ENCODE peak calls at places on chromosomes 7 and 10, in ten cellular contexts. One of them, this sample, is unnamed. For H3K4me1, the result is how much of the 10 kb centered on the place peaks cover.

GRCh38 chr10:62907470-62908212 is 91.5 kb upstream of the EGR2 start:
- DNase-seq in HCT116: no peak
- DNase-seq in ovary: no peak
- DNase-seq in transverse colon: no peak
- DNase-seq in IMR-90: no peak
- DNase-seq in adrenal gland: no peak
- DNase-seq in A549: no peak
- DNase-seq in testis: no peak
- DNase-seq in esophagus muscularis mucosa: no peak
- DNase-seq in heart left ventricle: no peak
- DNase-seq in this sample: no peak

GRCh38 chr10:124384142-124384541 is 34.6 kb downstream of the OAT start:
- DNase-seq in HCT116: no peak
- DNase-seq in ovary: no peak
- DNase-seq in transverse colon: no peak
- DNase-seq in IMR-90: no peak
- DNase-seq in adrenal gland: no peak
- DNase-seq in A549: no peak
- DNase-seq in testis: no peak
- DNase-seq in esophagus muscularis mucosa: no peak
- DNase-seq in heart left ventricle: no peak
- DNase-seq in this sample: no peak

GRCh38 chr10:103822052-103822716 is 33.2 kb downstream of the SH3PXD2A start:
- DNase-seq in HCT116: no peak
- DNase-seq in ovary: no peak
- DNase-seq in transverse colon: no peak
- DNase-seq in IMR-90: no peak
- DNase-seq in adrenal gland: no peak
- DNase-seq in A549: no peak
- DNase-seq in testis: no peak
- DNase-seq in esophagus muscularis mucosa: no peak
- DNase-seq in heart left ventricle: no peak
- DNase-seq in this sample: no peak

GRCh38 chr7:77393261-77393660 is 22.9 kb downstream of the GSAP start:
- DNase-seq in HCT116: peak
- DNase-seq in ovary: no peak
- DNase-seq in transverse colon: no peak
- DNase-seq in IMR-90: peak
- DNase-seq in adrenal gland: no peak
- DNase-seq in A549: no peak
- DNase-seq in testis: no peak
- DNase-seq in esophagus muscularis mucosa: no peak
- DNase-seq in heart left ventricle: no peak
- DNase-seq in this sample: no peak

GRCh38 chr7:105473163-105473562 is 48.9 kb downstream of the PUS7 start:
- DNase-seq in HCT116: no peak
- DNase-seq in ovary: no peak
- DNase-seq in transverse colon: no peak
- DNase-seq in IMR-90: peak
- DNase-seq in adrenal gland: peak
- DNase-seq in A549: no peak
- DNase-seq in testis: peak
- DNase-seq in esophagus muscularis mucosa: no peak
- DNase-seq in heart left ventricle: no peak
- DNase-seq in this sample: no peak

GRCh38 chr10:52758406-52758805 is 14.2 kb downstream of the MBL2 start:
- DNase-seq in HCT116: no peak
- DNase-seq in ovary: no peak
- DNase-seq in transverse colon: no peak
- DNase-seq in IMR-90: no peak
- DNase-seq in adrenal gland: no peak
- DNase-seq in A549: no peak
- DNase-seq in testis: no peak
- DNase-seq in esophagus muscularis mucosa: peak
- DNase-seq in heart left ventricle: no peak
- DNase-seq in this sample: no peak

GRCh38 chr10:106111241-106111640 is 1053.3 kb downstream of the SORCS1 start:
- DNase-seq in HCT116: no peak
- DNase-seq in ovary: no peak
- DNase-seq in transverse colon: no peak
- DNase-seq in IMR-90: peak
- DNase-seq in adrenal gland: no peak
- DNase-seq in A549: no peak
- DNase-seq in testis: no peak
- DNase-seq in esophagus muscularis mucosa: no peak
- DNase-seq in heart left ventricle: no peak
- DNase-seq in this sample: no peak

GRCh38 chr10:89470628-89471027 is 56.3 kb downstream of the IFIT5 start:
- DNase-seq in HCT116: no peak
- DNase-seq in ovary: no peak
- DNase-seq in transverse colon: no peak
- DNase-seq in IMR-90: peak
- DNase-seq in adrenal gland: no peak
- DNase-seq in A549: no peak
- DNase-seq in testis: no peak
- DNase-seq in esophagus muscularis mucosa: no peak
- DNase-seq in heart left ventricle: no peak
- DNase-seq in this sample: no peak

GRCh38 chr7:33623267-33623666 is 282.1 kb upstream of the BMPER start:
- DNase-seq in HCT116: no peak
- DNase-seq in ovary: no peak
- DNase-seq in transverse colon: no peak
- DNase-seq in IMR-90: peak
- DNase-seq in adrenal gland: no peak
- DNase-seq in A549: no peak
- DNase-seq in testis: no peak
- DNase-seq in esophagus muscularis mucosa: no peak
- DNase-seq in heart left ventricle: no peak
- DNase-seq in this sample: no peak

GRCh38 chr7:117995850-117996650 is 122.8 kb upstream of the CTTNBP2 start:
- DNase-seq in HCT116: no peak
- DNase-seq in ovary: no peak
- DNase-seq in transverse colon: no peak
- DNase-seq in IMR-90: peak
- DNase-seq in adrenal gland: no peak
- DNase-seq in A549: no peak
- DNase-seq in testis: no peak
- DNase-seq in esophagus muscularis mucosa: no peak
- DNase-seq in heart left ventricle: no peak
- DNase-seq in this sample: no peak

GRCh38 chr7:110786576-110786975 is 304.4 kb upstream of the LRRN3 start:
- DNase-seq in HCT116: no peak
- DNase-seq in ovary: no peak
- DNase-seq in transverse colon: no peak
- DNase-seq in IMR-90: no peak
- DNase-seq in adrenal gland: no peak
- DNase-seq in A549: no peak
- DNase-seq in testis: no peak
- DNase-seq in esophagus muscularis mucosa: no peak
- DNase-seq in heart left ventricle: no peak
- DNase-seq in this sample: no peak

GRCh38 chr10:5551531-5552375 is 27.0 kb downstream of the CALML3 start:
- DNase-seq in HCT116: no peak
- DNase-seq in ovary: peak
- DNase-seq in transverse colon: peak
- DNase-seq in IMR-90: peak
- DNase-seq in adrenal gland: no peak
- DNase-seq in A549: no peak
- DNase-seq in testis: no peak
- DNase-seq in esophagus muscularis mucosa: no peak
- DNase-seq in heart left ventricle: no peak
- DNase-seq in this sample: peak

GRCh38 chr10:125502276-125502675 is 180.7 kb downstream of the TEX36 start:
- DNase-seq in HCT116: no peak
- DNase-seq in ovary: no peak
- DNase-seq in transverse colon: no peak
- DNase-seq in IMR-90: no peak
- DNase-seq in adrenal gland: no peak
- DNase-seq in A549: no peak
- DNase-seq in testis: no peak
- DNase-seq in esophagus muscularis mucosa: no peak
- DNase-seq in heart left ventricle: no peak
- DNase-seq in this sample: no peak

GRCh38 chr10:93342346-93342745 is 139.8 kb downstream of the MYOF start:
- DNase-seq in HCT116: no peak
- DNase-seq in ovary: no peak
- DNase-seq in transverse colon: no peak
- DNase-seq in IMR-90: peak
- DNase-seq in adrenal gland: no peak
- DNase-seq in A549: no peak
- DNase-seq in testis: no peak
- DNase-seq in esophagus muscularis mucosa: no peak
- DNase-seq in heart left ventricle: no peak
- DNase-seq in this sample: no peak

GRCh38 chr10:93346712-93347111 is 135.4 kb downstream of the MYOF start:
- DNase-seq in HCT116: no peak
- DNase-seq in ovary: no peak
- DNase-seq in transverse colon: no peak
- DNase-seq in IMR-90: peak
- DNase-seq in adrenal gland: no peak
- DNase-seq in A549: no peak
- DNase-seq in testis: no peak
- DNase-seq in esophagus muscularis mucosa: no peak
- DNase-seq in heart left ventricle: no peak
- DNase-seq in this sample: no peak

DNA sequence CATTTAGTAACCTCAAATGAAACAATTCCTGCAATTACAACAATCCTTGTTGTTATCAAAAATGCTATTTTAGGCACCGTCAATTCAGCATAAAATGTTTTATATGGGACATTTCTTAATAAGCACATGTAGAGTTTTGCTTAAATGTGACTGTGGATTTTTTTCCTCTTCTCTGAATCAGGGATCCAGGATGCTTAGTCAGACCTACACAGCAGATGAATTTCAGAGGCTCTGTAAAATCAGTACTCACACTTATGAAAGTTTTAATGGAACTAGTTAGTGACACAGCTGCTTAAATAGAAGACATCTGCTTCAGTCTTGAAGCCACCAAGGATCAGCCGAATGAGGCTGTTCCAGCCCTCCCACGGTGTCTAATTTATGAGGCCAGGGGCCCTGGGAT is 136.1 kb downstream of the MYOF start:
- DNase-seq in HCT116: no peak
- DNase-seq in ovary: no peak
- DNase-seq in transverse colon: no peak
- DNase-seq in IMR-90: peak
- DNase-seq in adrenal gland: no peak
- DNase-seq in A549: no peak
- DNase-seq in testis: no peak
- DNase-seq in esophagus muscularis mucosa: no peak
- DNase-seq in heart left ventricle: no peak
- DNase-seq in this sample: no peak
- TF ChIP-seq POLR2A in HCT116: no peak
- TF ChIP-seq POLR2A in ovary: no peak
- TF ChIP-seq POLR2A in transverse colon: no peak
- TF ChIP-seq POLR2A in IMR-90: no peak
- TF ChIP-seq POLR2A in adrenal gland: no peak
- TF ChIP-seq POLR2A in A549: no peak
- TF ChIP-seq POLR2A in testis: no peak
- TF ChIP-seq POLR2A in esophagus muscularis mucosa: no peak
- TF ChIP-seq POLR2A in heart left ventricle: no peak
- TF ChIP-seq POLR2A in this sample: no peak

GRCh38 chr7:44268671-44269070 is 56.7 kb downstream of the CAMK2B start:
- DNase-seq in HCT116: no peak
- DNase-seq in ovary: no peak
- DNase-seq in transverse colon: no peak
- DNase-seq in IMR-90: no peak
- DNase-seq in adrenal gland: no peak
- DNase-seq in A549: no peak
- DNase-seq in testis: no peak
- DNase-seq in esophagus muscularis mucosa: no peak
- DNase-seq in heart left ventricle: no peak
- DNase-seq in this sample: no peak
- H3K4me1 ChIP-seq in HCT116: under half
- H3K4me1 ChIP-seq in ovary: under half
- H3K4me1 ChIP-seq in transverse colon: under half
- H3K4me1 ChIP-seq in IMR-90: under half
- H3K4me1 ChIP-seq in adrenal gland: under half
- H3K4me1 ChIP-seq in A549: under half
- H3K4me1 ChIP-seq in testis: under half
- H3K4me1 ChIP-seq in esophagus muscularis mucosa: under half
- H3K4me1 ChIP-seq in heart left ventricle: under half
- H3K4me1 ChIP-seq in this sample: under half

GRCh38 chr7:55499591-55499990 is 72.7 kb downstream of the VOPP1 start:
- DNase-seq in HCT116: no peak
- DNase-seq in ovary: no peak
- DNase-seq in transverse colon: no peak
- DNase-seq in IMR-90: no peak
- DNase-seq in adrenal gland: no peak
- DNase-seq in A549: no peak
- DNase-seq in testis: no peak
- DNase-seq in esophagus muscularis mucosa: no peak
- DNase-seq in heart left ventricle: no peak
- DNase-seq in this sample: no peak
- TF ChIP-seq POLR2A in HCT116: no peak
- TF ChIP-seq POLR2A in ovary: no peak
- TF ChIP-seq POLR2A in transverse colon: no peak
- TF ChIP-seq POLR2A in IMR-90: no peak
- TF ChIP-seq POLR2A in adrenal gland: no peak
- TF ChIP-seq POLR2A in A549: no peak
- TF ChIP-seq POLR2A in testis: no peak
- TF ChIP-seq POLR2A in esophagus muscularis mucosa: no peak
- TF ChIP-seq POLR2A in heart left ventricle: no peak
- TF ChIP-seq POLR2A in this sample: no peak

GRCh38 chr7:42156957-42157721 is 79.9 kb downstream of the GLI3 start:
- DNase-seq in HCT116: no peak
- DNase-seq in ovary: no peak
- DNase-seq in transverse colon: no peak
- DNase-seq in IMR-90: no peak
- DNase-seq in adrenal gland: no peak
- DNase-seq in A549: no peak
- DNase-seq in testis: no peak
- DNase-seq in esophagus muscularis mucosa: no peak
- DNase-seq in heart left ventricle: no peak
- DNase-seq in this sample: no peak

GRCh38 chr7:42156541-42156865 is 80.5 kb downstream of the GLI3 start:
- DNase-seq in HCT116: no peak
- DNase-seq in ovary: no peak
- DNase-seq in transverse colon: no peak
- DNase-seq in IMR-90: no peak
- DNase-seq in adrenal gland: no peak
- DNase-seq in A549: no peak
- DNase-seq in testis: no peak
- DNase-seq in esophagus muscularis mucosa: no peak
- DNase-seq in heart left ventricle: no peak
- DNase-seq in this sample: no peak

GRCh38 chr7:42155836-42156540 is 81.0 kb downstream of the GLI3 start:
- DNase-seq in HCT116: no peak
- DNase-seq in ovary: no peak
- DNase-seq in transverse colon: no peak
- DNase-seq in IMR-90: peak
- DNase-seq in adrenal gland: no peak
- DNase-seq in A549: no peak
- DNase-seq in testis: no peak
- DNase-seq in esophagus muscularis mucosa: no peak
- DNase-seq in heart left ventricle: no peak
- DNase-seq in this sample: no peak

GRCh38 chr7:42161723-42162122 is 75.3 kb downstream of the GLI3 start:
- DNase-seq in HCT116: no peak
- DNase-seq in ovary: no peak
- DNase-seq in transverse colon: no peak
- DNase-seq in IMR-90: no peak
- DNase-seq in adrenal gland: no peak
- DNase-seq in A549: no peak
- DNase-seq in testis: no peak
- DNase-seq in esophagus muscularis mucosa: no peak
- DNase-seq in heart left ventricle: no peak
- DNase-seq in this sample: no peak

GRCh38 chr7:42159150-42159549 is 77.9 kb downstream of the GLI3 start:
- DNase-seq in HCT116: no peak
- DNase-seq in ovary: no peak
- DNase-seq in transverse colon: no peak
- DNase-seq in IMR-90: peak
- DNase-seq in adrenal gland: no peak
- DNase-seq in A549: no peak
- DNase-seq in testis: no peak
- DNase-seq in esophagus muscularis mucosa: no peak
- DNase-seq in heart left ventricle: no peak
- DNase-seq in this sample: no peak
- H3K4me1 ChIP-seq in HCT116: under half
- H3K4me1 ChIP-seq in ovary: under half
- H3K4me1 ChIP-seq in transverse colon: under half
- H3K4me1 ChIP-seq in IMR-90: under half
- H3K4me1 ChIP-seq in adrenal gland: under half
- H3K4me1 ChIP-seq in A549: under half
- H3K4me1 ChIP-seq in testis: under half
- H3K4me1 ChIP-seq in esophagus muscularis mucosa: under half
- H3K4me1 ChIP-seq in heart left ventricle: under half
- H3K4me1 ChIP-seq in this sample: under half

This sample was measured in suprapubic skin.